ENCODE peak calls at places on chromosomes 11 and 22, in eight cellular contexts. L is K562, B is stomach, N is H1, H is HL-60, W is suprapubic skin, Z is spleen, T is vagina. J is an unnamed sample.

GRCh38 chr11:31881825-31882224 is 70.7 kb upstream of the PAX6 start:
- DNase-seq in L (no peak), B (no peak), N (no peak), H (no peak), W (no peak), Z (no peak), T (no peak), J (no peak)

GRCh38 chr11:35253237-35253636 is 114.3 kb downstream of the CD44 start:
- DNase-seq in L (no peak), B (no peak), N (no peak), H (no peak), W (no peak), Z (no peak), T (no peak), J (no peak)

GRCh38 chr11:91248199-91248807 is 976.3 kb upstream of the FAT3 start:
- DNase-seq in L (peak; percentile 4), B (peak; percentile 31), N (no peak), H (no peak), W (no peak), Z (no peak), T (no peak), J (peak; percentile 74)

GRCh38 chr11:106421673-106422292 is 344.3 kb downstream of the AASDHPPT start:
- DNase-seq in L (no peak), B (no peak), N (no peak), H (no peak), W (no peak), Z (no peak), T (no peak), J (peak; percentile 43)

GRCh38 chr11:61168292-61168691 is 7.1 kb upstream of the VPS37C start:
- DNase-seq in L (no peak), B (no peak), N (no peak), H (no peak), W (peak; percentile 26), Z (no peak), T (no peak), J (no peak)

GRCh38 chr22:48173061-48173849 is 1410.8 kb downstream of the TBC1D22A start:
- DNase-seq in L (no peak), B (peak; percentile 19), N (no peak), H (no peak), W (peak; percentile 26), Z (no peak), T (no peak), J (no peak)

GRCh38 chr22:26718905-26719304 is 61.5 kb downstream of the MIAT start:
- DNase-seq in L (no peak), B (no peak), N (no peak), H (no peak), W (no peak), Z (no peak), T (no peak), J (no peak)

GRCh38 chr22:35616043-35616442 is 1.1 kb downstream of the MB start:
- DNase-seq in L (no peak), B (no peak), N (no peak), H (no peak), W (no peak), Z (no peak), T (no peak), J (no peak)

GRCh38 chr22:41524809-41525449 is 19.3 kb downstream of the POLR3H start:
- DNase-seq in L (no peak), B (peak; percentile 31), N (no peak), H (peak; percentile 61), W (no peak), Z (peak; percentile 88), T (no peak), J (peak; percentile 58)

GRCh38 chr11:2317354-2318050 is 15.7 kb downstream of the TSPAN32 start:
- DNase-seq in L (no peak), B (no peak), N (no peak), H (no peak), W (peak; percentile 52), Z (peak; percentile 57), T (no peak), J (no peak)

GRCh38 chr11:46912526-46913150 is 5.7 kb downstream of the LRP4 start:
- DNase-seq in L (no peak), B (no peak), N (peak; percentile 77), H (no peak), W (no peak), Z (no peak), T (no peak), J (peak; percentile 92)

GRCh38 chr11:64146036-64146943 is 19.6 kb downstream of the MACROD1 start:
- DNase-seq in L (peak; percentile 83), B (peak; percentile 70), N (peak; percentile 90), H (peak; percentile 56), W (no peak), Z (peak; percentile 87), T (no peak), J (peak; percentile 88)

DNA sequence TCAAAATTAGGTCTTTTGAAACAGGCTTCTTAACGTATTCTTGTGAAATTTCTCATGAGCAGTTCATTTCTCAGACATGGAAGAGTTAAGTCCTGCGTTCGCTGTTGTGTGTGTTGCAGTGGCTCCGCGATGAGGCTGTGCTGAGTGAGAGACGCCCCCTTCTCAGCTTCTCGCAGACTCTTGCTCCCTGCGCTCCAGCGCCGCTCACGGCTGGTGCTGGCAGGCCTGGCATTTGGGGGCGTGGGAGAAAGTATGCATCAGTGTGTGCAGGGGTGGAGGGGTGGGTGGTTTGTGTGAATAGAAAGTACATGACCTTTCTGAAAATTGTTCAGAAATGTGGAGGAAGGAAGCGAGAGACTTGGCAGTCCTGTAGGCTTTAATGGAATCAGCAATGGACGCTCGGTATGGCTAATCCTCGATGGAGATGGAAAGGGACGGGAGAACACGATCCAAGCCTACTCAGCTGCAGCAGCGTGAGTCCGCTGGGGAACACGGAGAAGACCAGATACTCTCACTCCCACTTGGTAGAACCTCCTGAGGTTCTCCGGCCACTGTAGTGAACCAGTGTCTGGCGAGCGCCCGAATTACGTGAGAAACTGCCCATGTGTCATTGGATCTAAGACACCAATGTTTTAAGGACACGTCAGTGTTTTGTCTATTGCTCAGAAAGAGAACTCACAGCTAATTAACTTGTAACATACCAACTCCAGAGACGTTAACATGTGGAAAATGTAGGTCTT is 5.9 kb downstream of the TAB1 start:
- DNase-seq in L (no peak), B (no peak), N (no peak), H (no peak), W (no peak), Z (peak; percentile 43), T (no peak), J (no peak)
- H3K4me3 ChIP-seq in L (no peak overlapping the region), B (no peak overlapping the region), N (no peak overlapping the region), H (no peak overlapping the region), W (no peak overlapping the region), Z (no peak overlapping the region), T (peak overlapping the region; percentile 4), J (no peak overlapping the region)

DNA sequence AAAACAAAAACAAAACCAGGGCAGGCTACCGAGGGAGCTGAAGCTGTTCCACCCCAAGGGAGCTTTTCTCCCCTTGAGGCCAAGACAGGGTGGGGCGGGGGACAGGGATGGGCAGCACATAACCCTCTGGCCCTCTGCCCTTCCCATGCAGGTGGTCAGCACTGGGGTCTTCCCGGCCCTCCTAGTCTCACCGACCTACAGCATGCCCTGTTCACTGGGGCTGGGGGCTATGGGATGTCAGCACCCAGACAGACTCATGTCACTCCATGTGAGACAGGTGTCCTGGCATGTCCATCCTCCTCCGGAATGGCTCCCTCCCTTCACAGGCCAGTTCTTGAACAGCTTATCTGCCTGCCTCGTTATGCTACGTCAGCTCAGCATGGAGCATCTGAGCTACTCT is 51.7 kb downstream of the DSCAML1 start:
- DNase-seq in L (no peak), B (no peak), N (no peak), H (no peak), W (no peak), Z (peak; percentile 53), T (no peak), J (no peak)
- H3K27ac ChIP-seq in L (no peak overlapping the region), B (no peak overlapping the region), N (no peak overlapping the region), H (no peak overlapping the region), W (no peak overlapping the region), Z (no peak overlapping the region), T (no peak overlapping the region), J (no peak overlapping the region)

GRCh38 chr11:71200761-71201160 is 51.6 kb downstream of the SHANK2 start:
- DNase-seq in L (no peak), B (no peak), N (no peak), H (no peak), W (no peak), Z (peak; percentile 12), T (no peak), J (no peak)
- TF ChIP-seq POLR2AphosphoS5 in L (no peak), B (no peak), N (no peak), H (no peak), W (no peak), Z (no peak), T (no peak), J (no peak)

DNA sequence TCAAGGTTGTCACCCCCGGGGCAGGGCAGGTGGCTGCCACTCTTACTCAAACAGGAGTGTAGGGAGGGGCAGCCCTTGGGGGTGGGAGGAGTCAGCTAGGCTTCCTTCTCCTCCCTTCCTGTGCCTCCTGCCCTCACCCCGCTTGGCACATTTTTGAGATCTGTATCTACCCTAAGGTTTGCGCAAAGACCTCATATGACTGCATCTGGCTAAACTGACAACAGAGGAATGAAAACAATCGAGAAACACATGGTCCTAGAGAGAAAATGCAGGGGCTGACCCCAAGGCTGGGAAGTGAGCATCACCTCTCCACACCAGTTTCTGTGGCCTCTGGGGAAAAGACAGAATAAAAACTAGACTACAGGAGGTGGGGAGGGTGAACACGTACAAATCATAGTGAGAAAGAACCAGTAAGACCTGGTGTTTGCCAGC is 28.1 kb downstream of the IGSF9B start:
- DNase-seq in L (no peak), B (peak; percentile 30), N (no peak), H (peak; percentile 5), W (no peak), Z (no peak), T (no peak), J (peak; percentile 28)
- H3K4me3 ChIP-seq in L (no peak overlapping the region), B (no peak overlapping the region), N (no peak overlapping the region), H (no peak overlapping the region), W (peak overlapping the region; percentile 33), Z (no peak overlapping the region), T (no peak overlapping the region), J (no peak overlapping the region)

DNA sequence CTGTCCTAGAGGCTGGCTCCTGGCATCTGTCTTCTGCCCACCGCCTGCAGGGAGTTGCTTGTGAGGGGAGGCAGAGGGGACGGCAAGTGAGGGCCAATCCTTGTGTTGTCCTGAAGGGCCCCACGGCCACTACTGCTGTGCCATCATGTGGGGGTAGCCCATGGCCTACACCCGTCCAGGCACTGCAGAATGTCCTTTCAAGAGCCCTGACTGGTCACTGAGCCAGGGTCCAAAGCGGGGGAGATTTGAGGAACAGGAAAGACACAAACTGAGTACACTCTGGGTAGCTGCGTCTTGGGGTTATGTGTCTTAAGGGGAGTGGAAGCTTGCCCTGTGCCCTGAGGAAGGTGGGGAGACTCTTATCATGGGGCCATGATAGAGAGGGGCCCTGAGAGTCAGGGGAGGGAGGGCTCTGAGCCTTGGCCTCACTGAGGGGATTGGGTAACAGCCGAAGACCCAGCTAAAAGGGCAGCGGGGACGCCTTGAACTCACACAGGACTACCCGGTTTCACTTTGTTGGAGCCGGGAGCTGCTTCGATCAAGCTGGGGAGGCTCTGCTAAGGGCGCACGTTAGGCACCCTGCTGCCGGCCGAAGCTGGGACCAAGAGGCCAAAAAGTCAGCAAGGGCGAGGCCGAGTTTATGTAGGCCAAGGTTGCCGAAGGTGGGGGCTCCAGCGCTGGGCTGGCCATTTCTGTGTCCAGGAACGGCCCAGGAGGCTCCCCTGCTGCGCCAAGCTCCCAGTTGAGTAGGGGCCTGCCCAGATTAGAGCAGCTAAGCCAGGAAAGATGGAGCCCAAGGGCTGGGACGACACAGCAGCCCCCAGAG is 1.9 kb downstream of the TBX1 start:
- DNase-seq in L (no peak), B (no peak), N (peak; percentile 74), H (no peak), W (no peak), Z (no peak), T (no peak), J (peak; percentile 46)
- H3K27ac ChIP-seq in L (peak overlapping the region; percentile 13), B (no peak overlapping the region), N (no peak overlapping the region), H (no peak overlapping the region), W (peak overlapping the region; percentile 39), Z (no peak overlapping the region), T (no peak overlapping the region), J (no peak overlapping the region)

J was measured in GM23338.